ENCODE peak calls at places on chromosomes 6 and 20, in four cellular contexts. One of them, this sample, is unnamed.

GRCh38 chr6:152310371-152310954 is 326.7 kb downstream of the SYNE1 start:
- DNase-seq in SK-N-SH: no peak
- DNase-seq in GM12878: no peak
- DNase-seq in HepG2: no peak
- DNase-seq in this sample: no peak

GRCh38 chr6:67459556-67459955 is 1175.5 kb upstream of the ADGRB3 start:
- DNase-seq in SK-N-SH: no peak
- DNase-seq in GM12878: no peak
- DNase-seq in HepG2: no peak
- DNase-seq in this sample: no peak

GRCh38 chr20:17023811-17024210 is 203.0 kb upstream of the PCSK2 start:
- DNase-seq in SK-N-SH: no peak
- DNase-seq in GM12878: no peak
- DNase-seq in HepG2: no peak
- DNase-seq in this sample: no peak

GRCh38 chr20:58994390-58995159 is 12.5 kb downstream of the CTSZ start:
- DNase-seq in SK-N-SH: no peak
- DNase-seq in GM12878: no peak
- DNase-seq in HepG2: no peak
- DNase-seq in this sample: no peak

GRCh38 chr6:33812669-33813068 is 8.9 kb upstream of the MLN start:
- DNase-seq in SK-N-SH: peak; percentile 64
- DNase-seq in GM12878: no peak
- DNase-seq in HepG2: peak; percentile 48
- DNase-seq in this sample: peak; percentile 79

GRCh38 chr20:58709703-58710039 is 17.1 kb downstream of the NPEPL1 start:
- DNase-seq in SK-N-SH: no peak
- DNase-seq in GM12878: no peak
- DNase-seq in HepG2: no peak
- DNase-seq in this sample: no peak

GRCh38 chr6:141103246-141103645 is 1029.5 kb upstream of the GJE1 start:
- DNase-seq in SK-N-SH: no peak
- DNase-seq in GM12878: no peak
- DNase-seq in HepG2: no peak
- DNase-seq in this sample: no peak

GRCh38 chr6:11845664-11846577 is 67.3 kb upstream of the ADTRP start:
- DNase-seq in SK-N-SH: no peak
- DNase-seq in GM12878: no peak
- DNase-seq in HepG2: no peak
- DNase-seq in this sample: no peak

GRCh38 chr6:7052441-7052936 is 55.3 kb upstream of the RREB1 start:
- DNase-seq in SK-N-SH: peak; percentile 38
- DNase-seq in GM12878: no peak
- DNase-seq in HepG2: no peak
- DNase-seq in this sample: no peak

GRCh38 chr6:21924002-21924401 is 330.5 kb downstream of the SOX4 start:
- DNase-seq in SK-N-SH: no peak
- DNase-seq in GM12878: no peak
- DNase-seq in HepG2: no peak
- DNase-seq in this sample: no peak

GRCh38 chr6:130366011-130366963 is at the start of gene TMEM200A:
- DNase-seq in SK-N-SH: peak; percentile 48
- DNase-seq in GM12878: no peak
- DNase-seq in HepG2: no peak
- DNase-seq in this sample: no peak

GRCh38 chr20:48648482-48649051 is 179.2 kb downstream of the PREX1 start:
- DNase-seq in SK-N-SH: no peak
- DNase-seq in GM12878: no peak
- DNase-seq in HepG2: no peak
- DNase-seq in this sample: no peak

GRCh38 chr20:46979603-46980241 is 85.1 kb downstream of the EYA2 start:
- DNase-seq in SK-N-SH: no peak
- DNase-seq in GM12878: peak; percentile 20
- DNase-seq in HepG2: no peak
- DNase-seq in this sample: no peak

GRCh38 chr20:35011589-35012226 is 56.0 kb downstream of the MYH7B start:
- DNase-seq in SK-N-SH: no peak
- DNase-seq in GM12878: no peak
- DNase-seq in HepG2: no peak
- DNase-seq in this sample: no peak

GRCh38 chr20:44020406-44021148 is 105.9 kb downstream of the TOX2 start:
- DNase-seq in SK-N-SH: no peak
- DNase-seq in GM12878: no peak
- DNase-seq in HepG2: no peak
- DNase-seq in this sample: no peak

GRCh38 chr20:50541606-50542041 is 31.4 kb downstream of the PTPN1 start:
- DNase-seq in SK-N-SH: no peak
- DNase-seq in GM12878: peak; percentile 73
- DNase-seq in HepG2: no peak
- DNase-seq in this sample: no peak

GRCh38 chr6:157787080-157787479 is 36.0 kb upstream of the SNX9 start:
- DNase-seq in SK-N-SH: no peak
- DNase-seq in GM12878: no peak
- DNase-seq in HepG2: peak; percentile 70
- DNase-seq in this sample: no peak

GRCh38 chr6:123771126-123771525 is 32.5 kb upstream of the NKAIN2 start:
- DNase-seq in SK-N-SH: no peak
- DNase-seq in GM12878: no peak
- DNase-seq in HepG2: no peak
- DNase-seq in this sample: no peak

GRCh38 chr6:93453956-93454355 is 34.6 kb upstream of the EPHA7 start:
- DNase-seq in SK-N-SH: no peak
- DNase-seq in GM12878: peak; percentile 35
- DNase-seq in HepG2: no peak
- DNase-seq in this sample: no peak

GRCh38 chr20:53995949-53996348 is 74.4 kb downstream of the BCAS1 start:
- DNase-seq in SK-N-SH: no peak
- DNase-seq in GM12878: no peak
- DNase-seq in HepG2: no peak
- DNase-seq in this sample: no peak

GRCh38 chr20:57388953-57389694 is 2.1 kb upstream of the RBM38 start:
- DNase-seq in SK-N-SH: no peak
- DNase-seq in GM12878: no peak
- DNase-seq in HepG2: peak; percentile 56
- DNase-seq in this sample: peak; percentile 90

GRCh38 chr6:158344534-158344933 is 32.3 kb downstream of the TULP4 start:
- DNase-seq in SK-N-SH: no peak
- DNase-seq in GM12878: peak; percentile 28
- DNase-seq in HepG2: no peak
- DNase-seq in this sample: no peak

GRCh38 chr6:13267142-13267621 is 61.2 kb downstream of the TBC1D7 start:
- DNase-seq in SK-N-SH: no peak
- DNase-seq in GM12878: no peak
- DNase-seq in HepG2: no peak
- DNase-seq in this sample: no peak

GRCh38 chr20:40844285-40844684 is 155.2 kb upstream of the MAFB start:
- DNase-seq in SK-N-SH: no peak
- DNase-seq in GM12878: no peak
- DNase-seq in HepG2: no peak
- DNase-seq in this sample: no peak

GRCh38 chr6:19180348-19181073 is 656.7 kb upstream of the ID4 start:
- DNase-seq in SK-N-SH: no peak
- DNase-seq in GM12878: no peak
- DNase-seq in HepG2: no peak
- DNase-seq in this sample: no peak

GRCh38 chr20:32674362-32674789 is 635 bp upstream of the C20orf203 start:
- DNase-seq in SK-N-SH: peak; percentile 72
- DNase-seq in GM12878: no peak
- DNase-seq in HepG2: peak; percentile 64
- DNase-seq in this sample: peak; percentile 78

GRCh38 chr6:5150676-5151075 is 65.5 kb downstream of the PPP1R3G start:
- DNase-seq in SK-N-SH: no peak
- DNase-seq in GM12878: no peak
- DNase-seq in HepG2: no peak
- DNase-seq in this sample: no peak

GRCh38 chr20:60977896-60978295 is 274.2 kb upstream of the CDH4 start:
- DNase-seq in SK-N-SH: no peak
- DNase-seq in GM12878: no peak
- DNase-seq in HepG2: no peak
- DNase-seq in this sample: no peak

GRCh38 chr20:62685781-62686555 is 22.7 kb upstream of the NTSR1 start:
- DNase-seq in SK-N-SH: no peak
- DNase-seq in GM12878: no peak
- DNase-seq in HepG2: peak; percentile 24
- DNase-seq in this sample: peak; percentile 81

GRCh38 chr6:17885079-17885478 is 102.4 kb downstream of the KIF13A start:
- DNase-seq in SK-N-SH: no peak
- DNase-seq in GM12878: no peak
- DNase-seq in HepG2: no peak
- DNase-seq in this sample: no peak

GRCh38 chr20:33178726-33179125 is 10.8 kb downstream of the BPIFA2 start:
- DNase-seq in SK-N-SH: no peak
- DNase-seq in GM12878: no peak
- DNase-seq in HepG2: peak; percentile 57
- DNase-seq in this sample: no peak

GRCh38 chr20:11054266-11055025 is 380.6 kb upstream of the JAG1 start:
- DNase-seq in SK-N-SH: no peak
- DNase-seq in GM12878: no peak
- DNase-seq in HepG2: no peak
- DNase-seq in this sample: no peak

GRCh38 chr6:137706065-137706422 is 161.0 kb upstream of the TNFAIP3 start:
- DNase-seq in SK-N-SH: no peak
- DNase-seq in GM12878: no peak
- DNase-seq in HepG2: no peak
- DNase-seq in this sample: no peak

GRCh38 chr20:18679020-18679419 is 91.2 kb downstream of the DTD1 start:
- DNase-seq in SK-N-SH: no peak
- DNase-seq in GM12878: no peak
- DNase-seq in HepG2: no peak
- DNase-seq in this sample: no peak

GRCh38 chr20:10954137-10954840 is 280.5 kb upstream of the JAG1 start:
- DNase-seq in SK-N-SH: no peak
- DNase-seq in GM12878: no peak
- DNase-seq in HepG2: peak; percentile 18
- DNase-seq in this sample: no peak

GRCh38 chr20:37948956-37949355 is 46.0 kb downstream of the VSTM2L start:
- DNase-seq in SK-N-SH: no peak
- DNase-seq in GM12878: no peak
- DNase-seq in HepG2: no peak
- DNase-seq in this sample: no peak

GRCh38 chr20:3039426-3039825 is 4.0 kb upstream of the GNRH2 start:
- DNase-seq in SK-N-SH: no peak
- DNase-seq in GM12878: no peak
- DNase-seq in HepG2: no peak
- DNase-seq in this sample: no peak

GRCh38 chr6:89974776-89975175 is 80.5 kb downstream of the GJA10 start:
- DNase-seq in SK-N-SH: no peak
- DNase-seq in GM12878: no peak
- DNase-seq in HepG2: no peak
- DNase-seq in this sample: no peak

GRCh38 chr6:106446983-106447382 is 86.5 kb downstream of the CRYBG1 start:
- DNase-seq in SK-N-SH: no peak
- DNase-seq in GM12878: no peak
- DNase-seq in HepG2: no peak
- DNase-seq in this sample: no peak

DNA sequence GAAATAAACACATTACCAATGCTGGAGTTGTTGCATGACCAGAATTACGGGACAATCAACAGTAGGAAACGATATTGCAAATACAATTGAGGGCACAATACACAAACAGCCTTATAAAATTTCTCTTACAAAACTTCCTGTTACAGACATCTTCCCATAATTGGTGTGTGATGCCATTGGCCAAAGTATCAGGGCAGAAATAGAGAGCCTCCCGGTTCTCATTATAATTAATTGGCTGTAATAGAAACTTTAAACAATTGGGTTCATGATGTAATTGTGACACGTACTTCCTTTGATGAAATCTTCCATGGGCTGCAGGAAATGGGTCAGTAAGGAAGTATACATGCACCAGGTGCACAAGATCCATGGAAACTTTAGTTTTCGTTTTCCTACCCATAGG is 40.3 kb upstream of the RALGAPA2 start:
- DNase-seq in SK-N-SH: no peak
- DNase-seq in GM12878: no peak
- DNase-seq in HepG2: no peak
- DNase-seq in this sample: no peak
- TF ChIP-seq EP300 in SK-N-SH: no peak
- TF ChIP-seq EP300 in GM12878: no peak
- TF ChIP-seq EP300 in HepG2: no peak
- TF ChIP-seq EP300 in this sample: no peak

GRCh38 chr6:82408952-82409421 is 45.4 kb downstream of the TPBG start:
- DNase-seq in SK-N-SH: no peak
- DNase-seq in GM12878: no peak
- DNase-seq in HepG2: no peak
- DNase-seq in this sample: no peak
- TF ChIP-seq NFIC in SK-N-SH: no peak
- TF ChIP-seq NFIC in GM12878: no peak
- TF ChIP-seq NFIC in HepG2: no peak
- TF ChIP-seq NFIC in this sample: no peak

DNA sequence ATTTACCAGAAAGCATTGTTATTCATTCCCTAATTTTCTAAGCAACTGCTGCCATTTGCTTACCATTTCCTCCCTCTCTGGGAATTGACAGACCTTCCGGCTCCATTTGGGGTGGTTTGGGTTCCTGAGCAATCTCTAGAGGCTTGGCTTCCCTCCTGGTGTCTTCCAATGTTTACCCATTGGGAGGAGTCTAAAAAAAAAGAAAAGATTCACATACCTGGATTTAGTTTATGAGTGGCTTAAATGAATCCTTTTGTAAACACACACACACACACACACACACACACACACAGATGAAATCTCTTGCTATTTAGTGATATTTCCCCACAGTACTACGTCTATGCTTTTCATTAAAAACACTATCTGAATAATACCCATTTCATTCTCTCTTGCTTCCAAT is 48.3 kb upstream of the TRAF3IP2 start:
- DNase-seq in SK-N-SH: no peak
- DNase-seq in GM12878: no peak
- DNase-seq in HepG2: no peak
- DNase-seq in this sample: no peak
- TF ChIP-seq EP300 in SK-N-SH: no peak
- TF ChIP-seq EP300 in GM12878: no peak
- TF ChIP-seq EP300 in HepG2: no peak
- TF ChIP-seq EP300 in this sample: no peak

DNA sequence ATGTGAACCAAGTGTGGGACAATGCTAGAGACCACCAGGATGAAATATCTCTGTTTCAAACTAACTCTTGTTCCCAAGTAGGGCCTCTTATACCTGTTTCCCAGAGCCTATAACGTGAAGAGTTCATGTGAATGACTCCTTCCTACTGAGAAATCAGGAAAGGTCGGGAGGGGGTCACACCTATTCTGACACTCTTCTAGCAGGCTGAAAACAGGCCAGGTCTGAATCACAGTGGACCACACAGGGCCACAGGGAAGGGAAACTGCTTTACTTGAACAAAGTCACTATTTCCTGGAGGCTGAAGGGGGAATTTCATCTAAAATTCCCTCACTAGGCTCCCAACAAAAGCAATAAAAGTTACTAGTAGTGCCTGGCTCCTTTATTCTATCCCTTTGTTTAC is 88.4 kb upstream of the BMP2 start:
- DNase-seq in SK-N-SH: no peak
- DNase-seq in GM12878: no peak
- DNase-seq in HepG2: no peak
- DNase-seq in this sample: no peak
- TF ChIP-seq NFIC in SK-N-SH: no peak
- TF ChIP-seq NFIC in GM12878: no peak
- TF ChIP-seq NFIC in HepG2: no peak
- TF ChIP-seq NFIC in this sample: no peak

GRCh38 chr6:168627798-168628551 is 187.0 kb downstream of the SMOC2 start:
- DNase-seq in SK-N-SH: no peak
- DNase-seq in GM12878: no peak
- DNase-seq in HepG2: no peak
- DNase-seq in this sample: no peak
- TF ChIP-seq EP300 in SK-N-SH: no peak
- TF ChIP-seq EP300 in GM12878: no peak
- TF ChIP-seq EP300 in HepG2: no peak
- TF ChIP-seq EP300 in this sample: no peak

This sample was measured in K562.